ENCODE peak calls at places on chromosomes 1 and 21, in eight cellular contexts. O is fibroblast of the conjunctiva, Q is heart left ventricle, L is HTR-8/SVneo, H is AG08396, A is T follicular helper cell, C is Peyer's patch, N is HT1080. G is an unnamed sample.

GRCh38 chr1:108644984-108645383 is 15.9 kb downstream of the HENMT1 start:
- DNase-seq in N (no peak), A (peak; percentile 19), O (no peak), L (no peak), C (peak; percentile 66), H (no peak), Q (no peak), G (no peak)

GRCh38 chr1:111967067-111967690 is 22.3 kb downstream of the KCND3 start:
- DNase-seq in C (no peak), Q (no peak), H (no peak), N (no peak), A (no peak), O (no peak), L (no peak), G (no peak)

GRCh38 chr1:167438171-167439138 is 79.9 kb downstream of the CD247 start:
- DNase-seq in N (no peak), H (no peak), Q (no peak), O (no peak), A (no peak), C (peak; percentile 65), L (no peak), G (no peak)

GRCh38 chr1:150683914-150684313 is 13.0 kb downstream of the GOLPH3L start:
- DNase-seq in N (no peak), H (no peak), A (no peak), L (no peak), Q (no peak), O (no peak), C (no peak), G (no peak)

GRCh38 chr1:167103236-167103894 is 9.5 kb downstream of the STYXL2 start:
- DNase-seq in Q (no peak), H (no peak), A (no peak), N (peak; percentile 86), C (no peak), O (no peak), L (no peak), G (no peak)

GRCh38 chr1:246907472-246907871 is 24.3 kb downstream of the AHCTF1 start:
- DNase-seq in Q (peak; percentile 34), A (no peak), H (no peak), L (no peak), O (peak; percentile 48), N (peak; percentile 24), C (peak; percentile 65), G (no peak)

GRCh38 chr1:163876546-163876945 is 554.8 kb downstream of the NUF2 start:
- DNase-seq in A (no peak), L (no peak), Q (no peak), N (no peak), H (no peak), O (no peak), C (no peak), G (no peak)

GRCh38 chr1:30313584-30313983 is 409.8 kb downstream of the MATN1 start:
- DNase-seq in A (no peak), Q (no peak), C (no peak), N (no peak), O (no peak), H (no peak), L (no peak), G (no peak)

GRCh38 chr1:164836614-164837018 is 277.6 kb downstream of the PBX1 start:
- DNase-seq in L (no peak), A (no peak), N (no peak), O (no peak), Q (peak; percentile 25), H (no peak), C (no peak), G (no peak)

GRCh38 chr21:41612674-41613250 is 104.8 kb upstream of the TMPRSS2 start:
- DNase-seq in C (peak; percentile 66), L (peak; percentile 82), A (no peak), O (peak; percentile 84), N (peak; percentile 45), H (peak; percentile 86), Q (peak; percentile 74), G (peak; percentile 39)

GRCh38 chr1:164604541-164604940 is 45.6 kb downstream of the PBX1 start:
- DNase-seq in A (no peak), L (no peak), N (no peak), H (no peak), C (no peak), O (no peak), Q (no peak), G (no peak)

GRCh38 chr1:43706598-43707190 is 642 bp upstream of the ST3GAL3 start:
- DNase-seq in O (no peak), A (no peak), C (peak; percentile 49), N (peak; percentile 15), Q (no peak), L (no peak), H (no peak), G (no peak)

GRCh38 chr1:92826792-92827191 is 5.0 kb upstream of the RPL5 start:
- DNase-seq in Q (no peak), O (no peak), C (no peak), H (no peak), L (no peak), N (no peak), A (no peak), G (no peak)

GRCh38 chr1:93426183-93426582 is 21.7 kb upstream of the FNBP1L start:
- DNase-seq in Q (no peak), H (no peak), N (no peak), C (no peak), O (no peak), A (no peak), L (no peak), G (no peak)

GRCh38 chr1:32666866-32667566 is 16.0 kb downstream of the RBBP4 start:
- DNase-seq in A (no peak), L (no peak), Q (no peak), C (no peak), N (no peak), O (no peak), H (no peak), G (no peak)

GRCh38 chr1:45300669-45300997 is 26.1 kb upstream of the HPDL start:
- DNase-seq in O (no peak), A (no peak), H (no peak), Q (no peak), C (no peak), N (no peak), L (no peak), G (no peak)

GRCh38 chr1:119675349-119676343 is 27.6 kb upstream of the ZNF697 start:
- DNase-seq in O (peak; percentile 77), A (peak; percentile 38), N (peak; percentile 89), Q (peak; percentile 82), H (peak; percentile 82), L (peak; percentile 60), C (peak; percentile 90), G (peak; percentile 56)

GRCh38 chr1:156692409-156692957 is 12.9 kb downstream of the CRABP2 start:
- DNase-seq in N (no peak), A (no peak), Q (no peak), C (no peak), L (no peak), H (no peak), O (no peak), G (no peak)

GRCh38 chr1:34985063-34985770 is at the start of gene TMEM35B:
- DNase-seq in O (no peak), N (peak; percentile 54), H (peak; percentile 85), L (peak; percentile 66), Q (peak; percentile 80), C (peak; percentile 86), A (peak; percentile 66), G (peak; percentile 72)

GRCh38 chr1:45802343-45803298 is 791 bp upstream of the MAST2 start:
- DNase-seq in Q (peak; percentile 69), H (peak; percentile 97), O (peak; percentile 97), L (peak; percentile 94), N (peak; percentile 96), A (no peak), C (peak; percentile 80), G (peak; percentile 11)

GRCh38 chr1:216531308-216532239 is 108.3 kb upstream of the USH2A start:
- DNase-seq in Q (no peak), L (peak; percentile 7), H (peak; percentile 13), C (no peak), O (no peak), N (peak; percentile 35), A (no peak), G (no peak)

GRCh38 chr1:6037338-6037762 is 8.3 kb upstream of the KCNAB2 start:
- DNase-seq in L (peak; percentile 37), C (no peak), A (no peak), N (peak; percentile 75), Q (no peak), H (no peak), O (no peak), G (no peak)

GRCh38 chr1:51799372-51799771 is 79.2 kb downstream of the NRDC start:
- DNase-seq in C (no peak), O (no peak), N (no peak), L (no peak), A (no peak), Q (no peak), H (no peak), G (no peak)

G was measured in occipital lobe.